ENCODE peak calls at places on chromosomes 2 and 18, in eight cellular contexts. E is GM03348; V is effector CD4-positive, alpha-beta T cell; B is NCI-H1417; T is left ventricle myocardium inferior; P is stimulated activated CD8-positive, alpha-beta memory T cell treated with anti-CD3 and anti-CD28 coated beads, Interleukin-12 subunit alpha, Interleukin-12 subunit beta, amount 100 ng/mL, for 1 hour; X is NCI-H2081; S is neural crest cell. H is an unnamed sample.

GRCh38 chr18:73980289-73980979 is 167.2 kb downstream of the FBXO15 start:
- DNase-seq in P (no peak), T (no peak), V (no peak), X (no peak), E (no peak), B (peak; percentile 62), S (peak; percentile 62), H (no peak)

GRCh38 chr2:9252002-9252357 is 45.4 kb downstream of the ASAP2 start:
- DNase-seq in S (peak; percentile 54), B (peak; percentile 11), P (no peak), T (no peak), V (no peak), E (peak; percentile 28), X (no peak), H (no peak)

GRCh38 chr2:15593327-15593705 is 1.6 kb downstream of the DDX1 start:
- DNase-seq in E (no peak), T (no peak), B (no peak), V (no peak), P (no peak), X (no peak), S (no peak), H (no peak)

GRCh38 chr2:106096446-106097369 is 97.4 kb downstream of the UXS1 start:
- DNase-seq in V (peak; percentile 26), P (no peak), X (no peak), E (no peak), S (no peak), T (no peak), B (no peak), H (no peak)

GRCh38 chr2:227539465-227539956 is 59.2 kb upstream of the SCYGR2 start:
- DNase-seq in E (no peak), X (no peak), B (no peak), T (no peak), V (no peak), P (no peak), S (no peak), H (no peak)

GRCh38 chr2:171712051-171712450 is 24.8 kb downstream of the DYNC1I2 start:
- DNase-seq in B (no peak), T (no peak), S (no peak), E (peak; percentile 68), X (no peak), P (no peak), V (no peak), H (no peak)

GRCh38 chr18:56770873-56771272 is 119.7 kb downstream of the WDR7 start:
- DNase-seq in B (no peak), S (no peak), T (no peak), X (no peak), E (peak; percentile 22), V (no peak), P (no peak), H (no peak)

GRCh38 chr2:236592821-236593220 is 23.2 kb downstream of the ACKR3 start:
- DNase-seq in V (no peak), T (no peak), B (no peak), S (no peak), P (no peak), E (no peak), X (no peak), H (no peak)

GRCh38 chr2:85737481-85737880 is 16.3 kb upstream of the ATOH8 start:
- DNase-seq in V (no peak), T (peak; percentile 68), S (no peak), E (peak; percentile 89), P (no peak), B (no peak), X (no peak), H (no peak)

GRCh38 chr2:230525682-230526081 is 109.7 kb downstream of the SP100 start:
- DNase-seq in X (no peak), E (no peak), S (no peak), P (no peak), B (peak; percentile 53), T (no peak), V (no peak), H (no peak)

GRCh38 chr2:30691091-30691947 is 115.9 kb downstream of the CAPN13 start:
- DNase-seq in E (no peak), B (no peak), T (no peak), P (no peak), S (no peak), V (no peak), X (no peak), H (no peak)

GRCh38 chr18:427005-427404 is 73.5 kb downstream of the COLEC12 start:
- DNase-seq in X (no peak), T (no peak), P (no peak), B (peak; percentile 7), V (no peak), S (no peak), E (peak; percentile 81), H (no peak)

GRCh38 chr18:8948471-8949149 is 153.9 kb upstream of the NDUFV2 start:
- DNase-seq in S (no peak), B (no peak), X (no peak), P (no peak), V (no peak), T (no peak), E (peak; percentile 86), H (no peak)

GRCh38 chr2:60926751-60927568 is 45.6 kb downstream of the REL start:
- DNase-seq in P (no peak), B (no peak), V (no peak), T (no peak), X (no peak), S (no peak), E (peak; percentile 38), H (no peak)

GRCh38 chr2:218332920-218333645 is 23.6 kb upstream of the CATIP start:
- DNase-seq in X (no peak), V (no peak), T (no peak), S (no peak), B (no peak), P (no peak), E (no peak), H (no peak)

GRCh38 chr2:129717560-129718128 is 261.8 kb upstream of the RAB6C start:
- DNase-seq in E (no peak), B (no peak), S (no peak), X (no peak), V (no peak), T (no peak), P (no peak), H (no peak)

GRCh38 chr2:65159261-65159660 is 29.4 kb upstream of the RAB1A start:
- DNase-seq in B (no peak), S (no peak), X (no peak), V (no peak), P (no peak), E (no peak), T (no peak), H (no peak)

GRCh38 chr2:40289771-40290404 is 162.0 kb downstream of the SLC8A1 start:
- DNase-seq in E (no peak), P (no peak), B (no peak), S (no peak), X (no peak), V (no peak), T (no peak), H (no peak)

GRCh38 chr2:147451131-147451530 is 393.7 kb upstream of the ACVR2A start:
- DNase-seq in T (no peak), X (no peak), B (peak; percentile 51), E (no peak), P (no peak), S (no peak), V (no peak), H (no peak)

GRCh38 chr2:14516844-14517243 is 115.7 kb upstream of the LRATD1 start:
- DNase-seq in B (no peak), E (peak; percentile 66), X (no peak), V (no peak), T (no peak), S (no peak), P (no peak), H (no peak)

GRCh38 chr2:116489292-116489691 is 1325.2 kb upstream of the DDX18 start:
- DNase-seq in T (no peak), S (no peak), E (no peak), P (no peak), B (no peak), V (no peak), X (no peak), H (no peak)

GRCh38 chr2:165113414-165113813 is 90.4 kb downstream of the SCN3A start:
- DNase-seq in X (no peak), E (no peak), S (no peak), V (no peak), T (no peak), B (no peak), P (no peak), H (no peak)

GRCh38 chr2:110153416-110153815 is 37.8 kb upstream of the MALL start:
- DNase-seq in P (no peak), S (no peak), B (no peak), V (no peak), T (no peak), X (no peak), E (no peak), H (no peak)

GRCh38 chr2:200786423-200786822 is 25.3 kb upstream of the BZW1 start:
- DNase-seq in T (no peak), B (peak; percentile 85), E (peak; percentile 12), X (no peak), V (no peak), P (no peak), S (no peak), H (no peak)

GRCh38 chr2:55718165-55719008 is 24.7 kb upstream of the PNPT1 start:
- DNase-seq in E (peak; percentile 78), T (no peak), V (peak; percentile 31), B (peak; percentile 91), X (peak; percentile 84), S (peak; percentile 67), P (peak; percentile 15), H (no peak)

GRCh38 chr18:26777316-26778053 is 88.0 kb downstream of the AQP4 start:
- DNase-seq in B (no peak), P (no peak), E (no peak), X (no peak), S (no peak), V (no peak), T (no peak), H (no peak)

GRCh38 chr2:224410946-224411561 is 9.1 kb upstream of the FAM124B start:
- DNase-seq in S (no peak), T (no peak), V (no peak), X (no peak), B (no peak), P (no peak), E (peak; percentile 29), H (no peak)

GRCh38 chr2:162153608-162154224 is 1.7 kb upstream of the GCG start:
- DNase-seq in T (no peak), X (peak; percentile 54), S (peak; percentile 48), E (peak; percentile 11), P (peak; percentile 45), V (peak; percentile 46), B (peak; percentile 54), H (no peak)

GRCh38 chr2:151760139-151760650 is 25.9 kb upstream of the NEB start:
- DNase-seq in B (peak; percentile 12), S (no peak), E (no peak), P (no peak), V (no peak), X (no peak), T (no peak), H (no peak)